ENCODE peak calls at places on chromosomes 13 and 19, in five cellular contexts. E is Panc1, T is sigmoid colon, P is GM23338, D is suprapubic skin. U is an unnamed sample.

GRCh38 chr13:31067416-31068118 is 94.1 kb downstream of the HSPH1 start:
- DNase-seq in T (no peak), E (no peak), D (no peak), P (no peak), U (no peak)

GRCh38 chr13:35283856-35284255 is 192.6 kb downstream of the MAB21L1 start:
- DNase-seq in P (no peak), T (no peak), E (no peak), D (no peak), U (no peak)

GRCh38 chr19:4057913-4058695 is 8.6 kb downstream of the ZBTB7A start:
- DNase-seq in P (peak; percentile 1), D (peak; percentile 96), T (peak; percentile 97), E (no peak), U (peak; percentile 87)

GRCh38 chr13:101752432-101752831 is 300.0 kb downstream of the ITGBL1 start:
- DNase-seq in D (no peak), P (no peak), T (no peak), E (no peak), U (no peak)

GRCh38 chr19:17389957-17390664 is 3.9 kb downstream of the CCDC194 start:
- DNase-seq in D (no peak), P (peak; percentile 42), T (no peak), E (no peak), U (no peak)

GRCh38 chr19:18633321-18633720 is 3.5 kb upstream of the KLHL26 start:
- DNase-seq in P (no peak), T (no peak), E (no peak), D (no peak), U (no peak)

GRCh38 chr13:46278474-46278873 is 66.7 kb downstream of the LRRC63 start:
- DNase-seq in E (no peak), T (no peak), P (peak; percentile 56), D (no peak), U (no peak)

GRCh38 chr13:31681133-31681532 is 58.2 kb upstream of the RXFP2 start:
- DNase-seq in P (no peak), E (no peak), T (no peak), D (no peak), U (no peak)

GRCh38 chr13:30751183-30751933 is 16.0 kb downstream of the ALOX5AP start:
- DNase-seq in T (no peak), P (no peak), E (no peak), D (no peak), U (no peak)

GRCh38 chr13:52845766-52846566 is 2.5 kb downstream of the PCDH8 start:
- DNase-seq in T (no peak), E (no peak), D (no peak), P (peak; percentile 82), U (no peak)

GRCh38 chr19:12162882-12163806 is at the start of gene ZNF136:
- DNase-seq in P (peak; percentile 99), E (no peak), D (peak; percentile 96), T (peak; percentile 97), U (peak; percentile 96)
- H3K4me3 ChIP-seq in P (peak within 1 kb of the TSS; percentile 81), E (peak within 1 kb of the TSS; percentile 85), D (peak within 1 kb of the TSS; percentile 75), T (peak within 1 kb of the TSS; percentile 97), U (peak within 1 kb of the TSS; percentile 81)

DNA sequence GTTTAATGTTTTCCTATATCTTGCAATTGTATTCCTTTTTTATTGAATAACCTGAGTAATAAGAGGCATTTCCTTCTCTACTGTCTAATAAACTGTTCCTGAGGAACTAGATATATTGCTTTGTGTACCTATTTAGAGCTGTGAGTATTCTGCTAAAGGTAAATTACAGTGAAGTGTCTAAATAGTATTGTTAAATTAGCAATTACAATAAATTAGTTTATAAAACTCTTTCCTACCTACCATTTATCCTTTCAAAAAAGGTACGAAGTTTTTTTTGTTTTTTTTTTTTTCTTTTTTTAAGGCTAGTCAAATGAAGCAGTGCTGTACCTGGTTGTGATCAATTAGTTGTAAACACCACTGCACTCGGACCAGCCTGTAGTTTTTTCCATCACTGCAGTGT is 34.8 kb downstream of the TM9SF2 start:
- DNase-seq in D (no peak), P (no peak), T (no peak), E (no peak), U (no peak)
- TF ChIP-seq POLR2AphosphoS5 in D (no peak), P (no peak), T (no peak), E (no peak), U (no peak)

GRCh38 chr19:13872695-13873389 is 4.1 kb upstream of the NANOS3 start:
- DNase-seq in D (no peak), E (no peak), T (no peak), P (peak; percentile 95), U (no peak)
- H3K4me3 ChIP-seq in D (peak overlapping the region; percentile 54), E (peak overlapping the region; percentile 38), T (peak overlapping the region; percentile 20), P (peak overlapping the region; percentile 50), U (peak overlapping the region; percentile 69)

DNA sequence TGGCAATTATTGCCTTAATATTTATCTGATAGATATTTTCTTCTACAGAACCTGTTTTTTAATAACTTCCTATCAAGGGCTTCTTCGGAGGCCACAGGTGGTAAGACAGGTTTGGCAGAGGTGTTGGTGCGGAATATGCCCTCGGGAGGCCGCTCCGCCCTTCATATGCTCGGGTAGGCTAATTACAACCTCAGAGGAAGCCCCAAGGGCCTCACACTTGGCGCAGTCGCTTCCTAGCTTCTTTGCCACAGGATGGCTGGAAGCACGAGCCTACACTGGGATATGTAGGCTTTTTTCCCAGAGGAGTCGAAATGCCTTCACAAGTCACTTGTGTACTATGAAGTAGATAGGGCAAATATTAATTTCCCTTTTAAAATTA is 68.8 kb downstream of the LMO7 start:
- DNase-seq in D (peak; percentile 75), P (peak; percentile 47), E (no peak), T (no peak), U (peak; percentile 51)
- TF ChIP-seq POLR2AphosphoS5 in D (no peak), P (no peak), E (no peak), T (no peak), U (no peak)

GRCh38 chr13:39451860-39452301 is 151.1 kb downstream of the LHFPL6 start:
- DNase-seq in E (no peak), P (no peak), T (peak; percentile 77), D (no peak), U (no peak)

GRCh38 chr13:39450176-39450575 is 152.8 kb downstream of the LHFPL6 start:
- DNase-seq in E (no peak), P (no peak), T (no peak), D (no peak), U (no peak)

GRCh38 chr13:39452834-39453233 is 150.2 kb downstream of the LHFPL6 start:
- DNase-seq in P (no peak), E (no peak), D (no peak), T (no peak), U (no peak)

GRCh38 chr13:39452412-39452811 is 150.6 kb downstream of the LHFPL6 start:
- DNase-seq in P (no peak), T (no peak), E (no peak), D (no peak), U (no peak)

GRCh38 chr13:39451301-39451700 is 151.7 kb downstream of the LHFPL6 start:
- DNase-seq in D (no peak), P (no peak), T (no peak), E (no peak), U (no peak)
- H3K4me3 ChIP-seq in D (no peak overlapping the region), P (no peak overlapping the region), T (no peak overlapping the region), E (no peak overlapping the region), U (no peak overlapping the region)

GRCh38 chr19:15498156-15498858 is 10.0 kb upstream of the CYP4F22 start:
- DNase-seq in D (no peak), P (no peak), E (no peak), T (no peak), U (no peak)

GRCh38 chr19:15506074-15506565 is 2.2 kb upstream of the CYP4F22 start:
- DNase-seq in E (no peak), P (no peak), T (no peak), D (no peak), U (no peak)

GRCh38 chr19:15498910-15499309 is 9.4 kb upstream of the CYP4F22 start:
- DNase-seq in D (no peak), E (no peak), P (peak; percentile 44), T (no peak), U (no peak)

GRCh38 chr19:15501596-15501995 is 6.7 kb upstream of the CYP4F22 start:
- DNase-seq in E (no peak), P (no peak), T (no peak), D (no peak), U (no peak)

DNA sequence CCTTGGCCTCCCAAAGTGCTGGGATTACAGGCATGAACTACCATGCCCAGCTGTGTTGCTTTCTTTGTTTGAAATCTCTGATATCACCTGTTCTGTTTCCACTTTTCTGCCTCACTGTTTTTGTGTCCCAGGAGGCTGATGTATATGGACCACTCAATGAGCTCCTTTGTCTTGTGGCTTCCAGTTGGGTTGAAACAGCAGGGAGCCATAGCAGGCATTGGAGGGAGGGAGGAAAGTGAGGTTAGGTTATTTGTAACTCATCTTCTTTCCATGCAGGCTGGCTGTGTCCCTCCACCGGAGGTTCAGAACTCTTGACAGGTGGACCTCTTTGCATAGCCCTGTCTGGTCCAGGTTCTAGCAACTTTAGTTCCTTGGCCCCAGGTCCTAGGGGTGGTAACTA is 6.1 kb upstream of the CYP4F22 start:
- DNase-seq in T (no peak), P (no peak), E (no peak), D (no peak), U (no peak)
- TF ChIP-seq POLR2AphosphoS5 in T (no peak), P (no peak), E (no peak), D (no peak), U (no peak)

GRCh38 chr19:11267316-11268085 is 5.2 kb upstream of the DOCK6 start:
- DNase-seq in D (no peak), P (no peak), T (no peak), E (no peak), U (no peak)
- H3K4me3 ChIP-seq in D (no peak overlapping the region), P (no peak overlapping the region), T (no peak overlapping the region), E (no peak overlapping the region), U (no peak overlapping the region)

U was measured in breast epithelium.